ENCODE peak calls at places on chromosomes 7 and 10, in five cellular contexts. M, A, X, L and P are unnamed samples.

GRCh38 chr7:152336754-152337368 is 98.9 kb downstream of the KMT2C start:
- DNase-seq in L (no peak), A (no peak), M (no peak), X (no peak), P (no peak)

GRCh38 chr10:24299587-24300258 is 90.8 kb downstream of the KIAA1217 start:
- DNase-seq in L (no peak), X (no peak), M (no peak), A (no peak), P (no peak)

GRCh38 chr7:156816943-156817572 is 75.9 kb downstream of the LMBR1 start:
- DNase-seq in L (no peak), A (no peak), M (no peak), X (no peak), P (no peak)

GRCh38 chr10:84267503-84268126 is 22.8 kb downstream of the RGR start:
- DNase-seq in X (peak; percentile 69), L (no peak), M (no peak), A (no peak), P (no peak)

GRCh38 chr10:45000764-45001381 is at the start of gene ZNF22:
- DNase-seq in M (peak; percentile 76), A (peak; percentile 73), L (peak; percentile 67), X (peak; percentile 83), P (peak; percentile 27)

GRCh38 chr7:45568536-45569289 is 5.5 kb upstream of the ADCY1 start:
- DNase-seq in A (no peak), M (no peak), L (no peak), X (peak; percentile 24), P (no peak)

GRCh38 chr7:26318921-26319320 is 27.3 kb downstream of the SNX10 start:
- DNase-seq in M (no peak), A (no peak), X (no peak), L (no peak), P (no peak)

GRCh38 chr10:31490858-31491504 is 172.0 kb downstream of the ZEB1 start:
- DNase-seq in X (peak; percentile 39), L (no peak), A (no peak), M (no peak), P (no peak)

GRCh38 chr7:139358541-139359365 is 941 bp upstream of the LUC7L2 start:
- DNase-seq in A (no peak), X (no peak), L (peak; percentile 30), M (peak; percentile 24), P (no peak)

GRCh38 chr10:96509017-96509641 is 4.6 kb downstream of the TLL2 start:
- DNase-seq in L (no peak), X (no peak), M (no peak), A (no peak), P (peak; percentile 57)

GRCh38 chr7:41760293-41760692 is 57.4 kb upstream of the INHBA start:
- DNase-seq in X (no peak), M (no peak), A (no peak), L (no peak), P (no peak)

GRCh38 chr7:7617550-7617949 is 23.0 kb upstream of the UMAD1 start:
- DNase-seq in M (no peak), L (no peak), A (no peak), X (no peak), P (no peak)

GRCh38 chr10:35421553-35422178 is 85.4 kb downstream of the CCNY start:
- DNase-seq in A (no peak), X (no peak), M (no peak), L (no peak), P (peak; percentile 34)

GRCh38 chr7:70016044-70016770 is 417.9 kb downstream of the AUTS2 start:
- DNase-seq in L (no peak), X (no peak), A (no peak), M (no peak), P (no peak)

GRCh38 chr7:74452748-74453320 is 872 bp upstream of the GTF2IRD1 start:
- DNase-seq in X (no peak), M (no peak), A (no peak), L (no peak), P (no peak)

GRCh38 chr7:1502845-1503244 is 1.3 kb downstream of the INTS1 start:
- DNase-seq in L (no peak), A (no peak), M (no peak), X (no peak), P (no peak)

GRCh38 chr7:151676759-151677158 is 157.1 kb upstream of the RHEB start:
- DNase-seq in A (no peak), M (no peak), X (no peak), L (no peak), P (no peak)

GRCh38 chr10:131843089-131843595 is 57.7 kb upstream of the PPP2R2D start:
- DNase-seq in A (no peak), X (peak; percentile 41), M (no peak), L (no peak), P (no peak)

GRCh38 chr10:122323188-122323587 is 51.3 kb upstream of the PLEKHA1 start:
- DNase-seq in A (no peak), M (no peak), L (no peak), X (no peak), P (no peak)

GRCh38 chr10:101291254-101292193 is 62.3 kb upstream of the LBX1 start:
- DNase-seq in M (peak; percentile 55), A (peak; percentile 63), L (peak; percentile 62), X (peak; percentile 93), P (no peak)

GRCh38 chr7:6831018-6831725 is 5.1 kb upstream of the CCZ1B start:
- DNase-seq in A (no peak), L (no peak), X (no peak), M (no peak), P (no peak)

GRCh38 chr7:108613147-108613948 is 43.7 kb downstream of the DNAJB9 start:
- DNase-seq in A (no peak), M (no peak), L (no peak), X (no peak), P (no peak)

GRCh38 chr10:79386637-79387465 is 39.6 kb downstream of the PPIF start:
- DNase-seq in L (peak; percentile 11), X (peak; percentile 39), A (peak; percentile 11), M (peak; percentile 19), P (no peak)

GRCh38 chr7:27739301-27739913 is 555 bp upstream of the TAX1BP1 start:
- DNase-seq in A (peak; percentile 18), X (no peak), M (no peak), L (no peak), P (no peak)

GRCh38 chr7:42091461-42092229 is 145.4 kb downstream of the GLI3 start:
- DNase-seq in L (no peak), A (no peak), X (peak; percentile 61), M (no peak), P (no peak)

GRCh38 chr10:44316922-44317215 is 68.0 kb downstream of the CXCL12 start:
- DNase-seq in L (no peak), A (no peak), X (no peak), M (no peak), P (no peak)

GRCh38 chr10:75012471-75012870 is 99.0 kb upstream of the SAMD8 start:
- DNase-seq in A (no peak), L (no peak), M (no peak), X (no peak), P (no peak)